ENCODE peak calls at places on chromosome 7, in four cellular contexts. F, I, W and D are unnamed samples.

GRCh38 chr7:85177316-85177715 is 9.5 kb downstream of the SEMA3D start:
- DNase-seq in F (no peak), I (no peak), W (no peak), D (no peak)

GRCh38 chr7:159032310-159032709 is 112.4 kb downstream of the VIPR2 start:
- DNase-seq in F (peak), W (no peak), I (no peak), D (no peak)

GRCh38 chr7:131109757-131110293 is 217.9 kb upstream of the MKLN1 start:
- DNase-seq in I (peak), F (peak), W (peak), D (peak)

GRCh38 chr7:55477781-55478374 is 94.4 kb downstream of the VOPP1 start:
- DNase-seq in I (no peak), F (peak), W (no peak), D (no peak)

GRCh38 chr7:3244241-3244814 is 56.7 kb upstream of the SDK1 start:
- DNase-seq in I (no peak), W (no peak), F (no peak), D (no peak)

GRCh38 chr7:102264367-102264891 is 22.2 kb upstream of the SH2B2 start:
- DNase-seq in I (no peak), W (no peak), F (no peak), D (no peak)

GRCh38 chr7:2521341-2521745 is 1.8 kb downstream of the LFNG start:
- DNase-seq in F (peak), W (no peak), I (no peak), D (no peak)

GRCh38 chr7:80614911-80615310 is 23.5 kb upstream of the CD36 start:
- DNase-seq in W (no peak), I (no peak), F (no peak), D (no peak)

GRCh38 chr7:156064921-156065386 is 252.7 kb upstream of the SHH start:
- DNase-seq in F (no peak), I (no peak), W (no peak), D (no peak)

GRCh38 chr7:133699390-133699789 is 427.8 kb upstream of the LRGUK start:
- DNase-seq in I (no peak), W (no peak), F (no peak), D (no peak)

GRCh38 chr7:75048435-75049379 is 24.9 kb downstream of the RCC1L start:
- DNase-seq in W (no peak), F (no peak), I (no peak), D (no peak)

GRCh38 chr7:43902542-43903054 is 3.8 kb downstream of the URGCP start:
- DNase-seq in F (no peak), I (no peak), W (no peak), D (no peak)

GRCh38 chr7:14834888-14835287 is 67.7 kb downstream of the DGKB start:
- DNase-seq in W (no peak), I (no peak), F (no peak), D (no peak)

GRCh38 chr7:12729112-12729511 is 41.7 kb downstream of the ARL4A start:
- DNase-seq in W (no peak), F (no peak), I (no peak), D (no peak)

GRCh38 chr7:51772131-51772530 is 455.5 kb upstream of the COBL start:
- DNase-seq in F (no peak), I (no peak), W (no peak), D (no peak)